ENCODE peak calls at places on chromosomes 3 and 15, in four cellular contexts. X is H1, V is K562, T is HepG2. U is an unnamed sample.

GRCh38 chr3:180433172-180433571 is 168.8 kb upstream of the TTC14 start:
- DNase-seq in X (no peak), T (no peak), V (no peak), U (no peak)

GRCh38 chr3:126945171-126945721 is 37.7 kb upstream of the PLXNA1 start:
- DNase-seq in V (peak), T (no peak), X (no peak), U (no peak)

GRCh38 chr3:28077566-28077965 is 163.9 kb upstream of the CMC1 start:
- DNase-seq in V (no peak), X (peak), T (peak), U (no peak)

GRCh38 chr3:108117245-108117644 is 26.4 kb upstream of the CD47 start:
- DNase-seq in T (no peak), X (no peak), V (peak), U (no peak)

GRCh38 chr3:185968168-185968567 is 30.4 kb upstream of the TRA2B start:
- DNase-seq in X (no peak), V (no peak), T (no peak), U (no peak)

GRCh38 chr3:124860599-124860998 is 26.6 kb downstream of the ITGB5 start:
- DNase-seq in X (no peak), V (no peak), T (peak), U (no peak)

GRCh38 chr3:133881987-133882825 is 13.5 kb downstream of the RAB6B start:
- DNase-seq in V (no peak), X (no peak), T (no peak), U (no peak)

GRCh38 chr3:36954452-36955134 is 9.7 kb upstream of the TRANK1 start:
- DNase-seq in X (no peak), T (no peak), V (peak), U (no peak)

GRCh38 chr3:186021673-186022362 is 84.0 kb upstream of the TRA2B start:
- DNase-seq in V (no peak), X (no peak), T (no peak), U (no peak)

GRCh38 chr3:189300345-189300744 is 128.6 kb downstream of the TPRG1 start:
- DNase-seq in X (no peak), V (no peak), T (no peak), U (no peak)

GRCh38 chr3:42300013-42300412 is 34.0 kb upstream of the CCK start:
- DNase-seq in T (peak), V (peak), X (no peak), U (no peak)

GRCh38 chr15:83845230-83845629 is 191.3 kb downstream of the ADAMTSL3 start:
- DNase-seq in X (no peak), T (no peak), V (no peak), U (no peak)

GRCh38 chr3:1072040-1072439 is 20.8 kb upstream of the CNTN6 start:
- DNase-seq in T (no peak), V (no peak), X (no peak), U (no peak)

GRCh38 chr3:126417461-126418255 is 22.9 kb downstream of the CFAP100 start:
- DNase-seq in V (no peak), X (no peak), T (no peak), U (no peak)

GRCh38 chr15:39511915-39512260 is 69.0 kb upstream of the THBS1 start:
- DNase-seq in T (no peak), X (no peak), V (no peak), U (no peak)

GRCh38 chr15:70190296-70190695 is 92.6 kb upstream of the TLE3 start:
- DNase-seq in T (no peak), V (no peak), X (no peak), U (no peak)

GRCh38 chr3:142274908-142275307 is 49.5 kb upstream of the GK5 start:
- DNase-seq in V (no peak), X (no peak), T (no peak), U (no peak)

GRCh38 chr15:33344111-33344510 is 33.3 kb downstream of the RYR3 start:
- DNase-seq in V (no peak), T (no peak), X (no peak), U (peak)

GRCh38 chr3:109900774-109901173 is 563.4 kb upstream of the DPPA4 start:
- DNase-seq in X (no peak), V (no peak), T (no peak), U (no peak)

GRCh38 chr3:157127831-157128767 is 31.8 kb downstream of the CCNL1 start:
- DNase-seq in T (peak), V (peak), X (no peak), U (no peak)

GRCh38 chr3:119751423-119751822 is 30.5 kb upstream of the NR1I2 start:
- DNase-seq in T (no peak), V (no peak), X (no peak), U (no peak)

GRCh38 chr3:116190095-116190494 is 255.2 kb downstream of the LSAMP start:
- DNase-seq in V (no peak), T (no peak), X (no peak), U (no peak)

GRCh38 chr15:58980351-58980939 is 7.0 kb upstream of the RNF111 start:
- DNase-seq in T (peak), V (peak), X (no peak), U (no peak)

GRCh38 chr15:67794832-67795574 is 30.3 kb upstream of the SKOR1 start:
- DNase-seq in T (no peak), X (no peak), V (peak), U (no peak)

GRCh38 chr15:67931861-67932260 is 92.0 kb upstream of the RNU6-1 start:
- DNase-seq in V (peak), T (no peak), X (no peak), U (no peak)

GRCh38 chr3:86958534-86958933 is 32.4 kb downstream of the VGLL3 start:
- DNase-seq in X (peak), V (no peak), T (no peak), U (no peak)

GRCh38 chr15:50355612-50355905 is 561 bp upstream of the GABPB1 start:
- DNase-seq in X (no peak), T (no peak), V (no peak), U (no peak)

GRCh38 chr3:4410174-4410573 is 56.9 kb downstream of the SUMF1 start:
- DNase-seq in T (no peak), X (no peak), V (no peak), U (no peak)

GRCh38 chr15:52243697-52244555 is 51.7 kb downstream of the MYO5C start:
- DNase-seq in V (no peak), X (no peak), T (no peak), U (no peak)

GRCh38 chr3:184261270-184262165 is at the start of gene CAMK2N2:
- DNase-seq in V (peak), X (no peak), T (peak), U (no peak)

GRCh38 chr15:69939513-69940440 is 157.9 kb downstream of the TLE3 start:
- DNase-seq in T (no peak), X (peak), V (no peak), U (no peak)

GRCh38 chr3:84724877-84725276 is 233.9 kb upstream of the CADM2 start:
- DNase-seq in T (no peak), X (no peak), V (no peak), U (no peak)

GRCh38 chr15:58410353-58410752 is 21.4 kb upstream of the LIPC start:
- DNase-seq in T (no peak), V (peak), X (no peak), U (peak)

GRCh38 chr3:125443923-125444322 is 68.8 kb upstream of the ZNF148 start:
- DNase-seq in X (no peak), T (no peak), V (no peak), U (no peak)

GRCh38 chr15:59029554-59029953 is 42.1 kb downstream of the RNF111 start:
- DNase-seq in T (no peak), X (no peak), V (no peak), U (no peak)

GRCh38 chr3:128908951-128909350 is 29.5 kb downstream of the ACAD9 start:
- DNase-seq in V (no peak), T (no peak), X (no peak), U (no peak)

DNA sequence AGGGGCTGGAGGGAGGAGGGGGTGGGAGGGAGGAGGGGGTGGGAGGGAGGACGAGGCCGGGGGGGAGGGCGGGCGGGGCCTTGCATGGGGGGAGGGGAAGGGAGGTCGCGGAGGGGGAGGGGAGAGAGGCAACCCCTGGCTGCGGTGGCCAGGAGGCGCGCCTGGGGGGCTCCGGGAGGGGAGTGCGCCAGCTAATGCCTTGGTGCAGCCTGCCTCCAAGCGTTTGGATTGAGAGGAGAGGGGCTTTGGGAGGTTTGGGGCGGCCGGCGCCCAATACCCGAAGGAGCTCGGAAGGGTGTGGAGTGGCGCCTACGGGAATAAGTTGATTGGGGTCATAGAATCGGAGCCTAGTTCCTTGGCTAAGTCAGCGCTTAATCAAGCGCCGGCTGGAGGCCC is 544 bp downstream of the TFG start:
- DNase-seq in V (peak), X (peak), T (no peak), U (no peak)
- TF ChIP-seq HDAC6 in V (no peak), X (no peak), T (no peak), U (no peak)

GRCh38 chr3:122929576-122930365 is 97.8 kb downstream of the SEMA5B start:
- DNase-seq in X (no peak), V (no peak), T (no peak), U (no peak)

GRCh38 chr3:122931636-122932035 is 95.9 kb downstream of the SEMA5B start:
- DNase-seq in T (peak), X (no peak), V (no peak), U (no peak)

GRCh38 chr3:122930371-122930997 is 97.1 kb downstream of the SEMA5B start:
- DNase-seq in X (no peak), V (no peak), T (peak), U (no peak)

GRCh38 chr3:122934251-122934650 is 93.3 kb downstream of the SEMA5B start:
- DNase-seq in X (no peak), V (no peak), T (no peak), U (no peak)

DNA sequence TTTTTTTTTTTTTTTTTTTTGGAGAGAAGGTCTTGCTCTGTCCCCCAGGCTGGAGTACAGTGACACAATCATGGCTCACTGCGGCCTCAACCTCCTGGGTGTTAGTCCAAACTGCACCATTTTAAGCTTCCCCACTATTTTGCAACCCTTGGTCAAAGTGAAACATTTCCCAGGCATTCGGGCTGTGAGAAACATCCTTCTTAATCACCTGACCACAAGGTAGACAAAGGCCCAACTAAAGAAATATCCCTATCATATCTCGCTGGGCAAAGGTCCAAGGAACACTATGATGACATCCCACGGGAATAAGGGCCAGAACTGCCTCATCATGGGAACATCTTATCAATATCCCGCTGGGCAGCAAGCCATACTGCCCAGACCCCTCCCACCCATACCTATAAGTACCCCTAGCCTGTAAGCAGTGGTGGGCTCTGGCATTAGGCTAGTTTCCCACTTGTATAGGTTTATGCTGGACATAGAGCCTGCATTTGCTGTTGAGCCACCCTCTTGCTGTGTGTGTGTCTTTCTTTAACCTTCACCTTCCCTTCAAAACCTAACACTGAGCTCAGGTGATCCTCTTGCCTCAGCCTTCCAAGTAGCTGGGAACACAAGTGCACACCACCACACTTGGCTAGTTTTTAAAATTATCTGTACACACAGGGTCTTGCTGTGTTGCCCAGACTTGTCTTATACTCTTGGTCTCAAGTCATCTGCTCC is 95.2 kb downstream of the SEMA5B start:
- DNase-seq in V (no peak), X (no peak), T (no peak), U (no peak)
- TF ChIP-seq USF2 in V (no peak), X (no peak), T (no peak), U (no peak)

DNA sequence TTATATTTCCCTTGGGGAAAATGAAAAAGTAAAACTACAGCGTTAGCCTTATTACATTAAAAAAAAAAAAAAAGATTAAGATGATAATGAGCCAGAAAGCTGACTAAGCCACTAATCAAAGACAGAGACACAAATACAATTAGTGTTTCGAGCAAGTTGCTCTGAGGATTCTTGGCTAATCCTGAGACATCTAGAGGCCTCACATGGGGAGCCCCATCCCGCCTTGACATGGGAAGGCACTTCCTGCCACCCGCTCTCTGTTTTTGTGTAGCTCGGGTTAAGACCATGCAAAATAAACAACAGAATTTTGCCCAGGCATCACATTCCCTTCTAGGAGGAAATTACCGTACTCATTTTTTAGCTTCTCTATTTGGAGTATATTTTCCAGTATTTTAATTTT is 15.3 kb downstream of the HESX1 start:
- DNase-seq in T (no peak), V (no peak), X (no peak), U (no peak)
- TF ChIP-seq HDAC6 in T (no peak), V (no peak), X (no peak), U (no peak)

DNA sequence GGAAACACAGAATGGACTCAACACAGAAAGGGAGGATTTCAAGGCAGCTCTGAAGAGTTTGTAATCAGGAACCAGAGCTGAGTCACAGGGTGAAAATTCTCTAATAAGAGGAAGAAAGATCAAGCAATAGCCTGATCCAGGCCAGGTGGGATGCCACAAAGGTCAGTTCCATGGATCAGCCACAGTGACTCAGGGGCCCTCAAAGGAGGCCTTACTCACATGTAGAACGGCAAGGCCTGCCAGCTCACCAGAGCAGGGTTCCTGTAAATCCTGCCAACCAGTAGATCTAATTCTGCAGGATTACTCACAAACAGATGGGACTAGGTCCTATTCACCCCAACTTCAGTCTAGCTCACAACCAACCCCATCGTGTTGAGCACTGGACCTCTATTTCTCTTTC is 78.3 kb upstream of the PPP2R3A start:
- DNase-seq in T (no peak), X (no peak), V (no peak), U (no peak)
- TF ChIP-seq USF2 in T (no peak), X (no peak), V (no peak), U (no peak)

DNA sequence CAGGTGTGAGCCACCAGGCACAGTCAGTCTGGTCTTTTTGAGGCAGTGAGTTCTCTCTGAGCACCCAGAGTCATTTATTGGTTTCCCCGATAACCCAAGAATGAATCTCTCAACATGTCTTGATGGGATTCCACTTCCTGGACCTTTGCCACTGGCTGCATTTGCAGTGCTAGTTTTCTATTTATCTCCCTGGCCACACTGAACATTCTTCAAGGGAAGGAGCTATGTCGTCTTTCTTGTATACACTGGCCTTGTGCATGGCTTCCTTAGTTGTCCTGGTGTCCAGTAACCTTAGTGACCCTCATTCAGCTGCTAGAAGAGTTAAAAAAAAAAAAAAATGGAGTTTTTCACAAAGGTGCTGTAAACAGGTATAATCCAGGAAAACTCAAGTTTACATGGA is 64.9 kb upstream of the CMTM7 start:
- DNase-seq in V (no peak), X (no peak), T (no peak), U (no peak)
- TF ChIP-seq HDAC6 in V (no peak), X (no peak), T (no peak), U (no peak)

DNA sequence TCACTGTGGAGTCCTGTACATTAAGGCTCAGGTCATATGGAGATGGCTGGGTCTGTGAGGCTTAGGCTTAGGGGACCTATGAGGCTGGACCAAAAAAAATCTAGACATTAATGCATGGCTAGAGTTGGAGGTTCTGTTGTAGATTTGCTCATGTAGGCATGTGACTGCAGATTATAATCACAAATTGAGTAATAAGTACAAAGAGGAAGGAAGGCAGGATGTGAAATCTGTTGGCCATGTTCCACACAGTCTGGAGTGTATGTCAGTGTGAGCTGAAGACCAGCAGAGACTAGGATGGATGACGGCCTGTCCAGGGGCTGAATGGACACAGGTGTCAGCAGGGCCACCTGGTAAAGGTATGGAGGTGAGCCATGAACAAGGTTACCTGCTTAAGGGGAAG is at the start of gene ST3GAL6:
- DNase-seq in X (no peak), V (no peak), T (no peak), U (no peak)
- TF ChIP-seq USF2 in X (no peak), V (no peak), T (no peak), U (no peak)

GRCh38 chr15:74199293-74199645 is 3.3 kb downstream of the STRA6 start:
- DNase-seq in V (no peak), X (no peak), T (no peak), U (no peak)
- TF ChIP-seq HDAC6 in V (no peak), X (no peak), T (no peak), U (no peak)

U was measured in GM12878.